ENCODE peak calls at places on chromosomes 16 and 17, in ten cellular contexts. G, X, M, T, I, N, Q, O, S and C are unnamed samples.

GRCh38 chr17:37608369-37609169 is 649 bp downstream of the SYNRG start:
- DNase-seq in G (peak; percentile 15), X (peak; percentile 22), M (peak; percentile 64), T (peak; percentile 30), I (no peak), N (peak; percentile 28), Q (peak; percentile 48), O (peak; percentile 52), S (peak; percentile 60), C (peak; percentile 39)

GRCh38 chr16:89495121-89495520 is 4.8 kb upstream of the ANKRD11 start:
- DNase-seq in G (no peak), X (no peak), M (no peak), T (no peak), I (no peak), N (no peak), Q (peak; percentile 80), O (no peak), S (peak; percentile 80), C (no peak)

GRCh38 chr16:16004314-16004749 is 54.9 kb downstream of the ABCC1 start:
- DNase-seq in G (no peak), X (peak; percentile 63), M (no peak), T (no peak), I (peak; percentile 44), N (peak; percentile 37), Q (peak; percentile 95), O (peak; percentile 45), S (peak; percentile 82), C (no peak)

GRCh38 chr17:77802811-77803220 is 155.7 kb upstream of the TNRC6C start:
- DNase-seq in G (no peak), X (no peak), M (no peak), T (peak; percentile 60), I (no peak), N (no peak), Q (peak; percentile 24), O (no peak), S (peak; percentile 67), C (no peak)

GRCh38 chr17:36945959-36946725 is 2.6 kb upstream of the AATF start:
- DNase-seq in G (no peak), X (no peak), M (no peak), T (no peak), I (no peak), N (no peak), Q (no peak), O (no peak), S (no peak), C (no peak)

GRCh38 chr16:88287219-88287618 is 95.5 kb upstream of the ZNF469 start:
- DNase-seq in G (no peak), X (peak; percentile 68), M (no peak), T (no peak), I (no peak), N (no peak), Q (no peak), O (peak; percentile 72), S (no peak), C (peak; percentile 18)

GRCh38 chr17:30165960-30166359 is 49.3 kb downstream of the NSRP1 start:
- DNase-seq in G (no peak), X (no peak), M (no peak), T (no peak), I (no peak), N (no peak), Q (no peak), O (no peak), S (no peak), C (no peak)

GRCh38 chr17:64107517-64108235 is 22.3 kb downstream of the ERN1 start:
- DNase-seq in G (no peak), X (no peak), M (no peak), T (no peak), I (no peak), N (no peak), Q (no peak), O (no peak), S (no peak), C (peak; percentile 35)

GRCh38 chr16:31531096-31531495 is 3.4 kb downstream of the AHSP start:
- DNase-seq in G (no peak), X (no peak), M (no peak), T (no peak), I (no peak), N (no peak), Q (no peak), O (no peak), S (no peak), C (no peak)

GRCh38 chr16:84266451-84266850 is 26.6 kb upstream of the KCNG4 start:
- DNase-seq in G (no peak), X (peak; percentile 88), M (no peak), T (peak; percentile 48), I (peak; percentile 14), N (peak; percentile 71), Q (peak; percentile 47), O (peak; percentile 68), S (peak; percentile 62), C (peak; percentile 90)

GRCh38 chr16:8999800-9000199 is 36.1 kb upstream of the USP7 start:
- DNase-seq in G (no peak), X (no peak), M (no peak), T (no peak), I (no peak), N (no peak), Q (no peak), O (no peak), S (no peak), C (no peak)

GRCh38 chr16:46866286-46866685 is 17.9 kb upstream of the GPT2 start:
- DNase-seq in G (no peak), X (no peak), M (no peak), T (no peak), I (no peak), N (no peak), Q (no peak), O (no peak), S (no peak), C (no peak)

GRCh38 chr17:15263206-15263579 is 1.9 kb downstream of the PMP22 start:
- DNase-seq in G (no peak), X (peak; percentile 84), M (no peak), T (peak; percentile 58), I (peak; percentile 13), N (no peak), Q (peak; percentile 73), O (peak; percentile 45), S (peak; percentile 94), C (no peak)

GRCh38 chr16:55389426-55390073 is 65.5 kb downstream of the IRX6 start:
- DNase-seq in G (no peak), X (no peak), M (no peak), T (no peak), I (peak; percentile 35), N (peak; percentile 34), Q (no peak), O (no peak), S (no peak), C (no peak)

GRCh38 chr17:6551909-6552768 is 4.2 kb downstream of the PITPNM3 start:
- DNase-seq in G (no peak), X (no peak), M (no peak), T (no peak), I (peak; percentile 94), N (peak; percentile 94), Q (no peak), O (no peak), S (no peak), C (no peak)